ENCODE peak calls at places on chromosomes 1 and 21, in ten cellular contexts. B, G, F, Q, S, H, Z, P, L and W are unnamed samples.

GRCh38 chr21:37562920-37563640 is 196.5 kb downstream of the DYRK1A start:
- DNase-seq in B (no peak), Q (no peak), L (no peak), P (no peak), F (no peak), G (peak; percentile 59), Z (peak; percentile 48), S (no peak), H (peak; percentile 71), W (no peak)

GRCh38 chr1:188670837-188671236 is 1806.8 kb downstream of the BRINP3 start:
- DNase-seq in G (no peak), H (no peak), S (peak; percentile 35), L (no peak), Z (no peak), P (no peak), Q (no peak), B (no peak), F (no peak), W (no peak)

GRCh38 chr1:118785246-118785645 is 202.9 kb downstream of the TBX15 start:
- DNase-seq in Q (no peak), B (no peak), H (no peak), F (no peak), G (no peak), S (no peak), Z (peak; percentile 26), L (no peak), P (peak; percentile 16), W (peak; percentile 39)

GRCh38 chr1:165630629-165631402 is at the start of gene MGST3:
- DNase-seq in Z (peak; percentile 97), H (peak; percentile 97), Q (peak; percentile 91), S (peak; percentile 98), L (peak; percentile 95), G (peak; percentile 97), P (peak; percentile 96), B (peak; percentile 86), F (peak; percentile 94), W (peak; percentile 97)

GRCh38 chr1:162475089-162475488 is 22.5 kb upstream of the UHMK1 start:
- DNase-seq in L (no peak), P (no peak), G (no peak), H (no peak), F (no peak), Q (no peak), S (no peak), B (no peak), Z (no peak), W (no peak)

GRCh38 chr21:31892686-31893085 is 19.9 kb downstream of the HUNK start:
- DNase-seq in F (no peak), Z (no peak), G (no peak), H (no peak), P (no peak), S (no peak), B (no peak), L (no peak), Q (no peak), W (no peak)

GRCh38 chr1:67339623-67340343 is 32.1 kb downstream of the IL12RB2 start:
- DNase-seq in F (no peak), S (peak; percentile 23), G (no peak), Q (no peak), Z (no peak), B (no peak), L (peak; percentile 53), H (no peak), P (peak; percentile 70), W (peak; percentile 83)

GRCh38 chr1:152957561-152957960 is 10.6 kb downstream of the SPRR5 start:
- DNase-seq in Q (no peak), G (no peak), B (no peak), P (no peak), Z (no peak), F (no peak), H (no peak), L (no peak), S (no peak), W (no peak)

GRCh38 chr21:44519346-44520325 is 20.4 kb downstream of the KRTAP10-1 start:
- DNase-seq in Q (no peak), L (no peak), P (no peak), G (peak; percentile 29), F (no peak), Z (no peak), S (no peak), H (no peak), B (no peak), W (no peak)

GRCh38 chr1:85303440-85304162 is 27.2 kb upstream of the BCL10 start:
- DNase-seq in S (no peak), B (no peak), P (no peak), L (no peak), F (no peak), Q (no peak), Z (no peak), G (no peak), H (no peak), W (no peak)

GRCh38 chr1:212669102-212669501 is 30.5 kb downstream of the BATF3 start:
- DNase-seq in L (no peak), P (peak; percentile 37), H (no peak), Q (no peak), Z (no peak), S (no peak), B (no peak), G (no peak), F (no peak), W (peak; percentile 47)

GRCh38 chr1:24009406-24009805 is 29.3 kb upstream of the SRSF10 start:
- DNase-seq in H (no peak), Z (no peak), G (no peak), L (no peak), P (peak; percentile 83), S (peak; percentile 46), F (no peak), Q (no peak), B (no peak), W (no peak)

GRCh38 chr1:23357112-23357908 is 12.3 kb downstream of the ZNF436 start:
- DNase-seq in G (no peak), B (no peak), Q (no peak), H (no peak), F (no peak), S (no peak), P (no peak), Z (no peak), L (no peak), W (peak; percentile 69)

GRCh38 chr1:243964915-243965314 is 86.2 kb upstream of the ZBTB18 start:
- DNase-seq in S (no peak), Z (no peak), F (no peak), P (no peak), G (no peak), L (no peak), Q (no peak), B (no peak), H (no peak), W (no peak)

GRCh38 chr21:31730687-31731111 is 1.2 kb downstream of the SCAF4 start:
- DNase-seq in B (no peak), L (no peak), Z (no peak), S (no peak), F (no peak), P (no peak), G (no peak), H (no peak), Q (no peak), W (no peak)

GRCh38 chr21:42336065-42336464 is 14.7 kb downstream of the TFF2 start:
- DNase-seq in G (no peak), Q (no peak), H (peak; percentile 15), L (no peak), Z (no peak), B (no peak), P (no peak), S (no peak), F (no peak), W (no peak)

GRCh38 chr1:106861110-106861509 is 195.4 kb upstream of the PRMT6 start:
- DNase-seq in P (no peak), G (no peak), Z (no peak), L (no peak), H (no peak), B (no peak), F (no peak), Q (no peak), S (no peak), W (no peak)

GRCh38 chr1:40911105-40911504 is 48.9 kb upstream of the CITED4 start:
- DNase-seq in Q (no peak), S (no peak), L (no peak), F (no peak), H (no peak), B (no peak), G (no peak), P (no peak), Z (no peak), W (no peak)

GRCh38 chr1:165549908-165550480 is 6.2 kb downstream of the LRRC52 start:
- DNase-seq in B (no peak), F (no peak), H (no peak), L (no peak), P (no peak), Q (no peak), S (no peak), Z (no peak), G (no peak), W (no peak)

GRCh38 chr1:109134423-109134822 is 20.5 kb downstream of the ELAPOR1 start:
- DNase-seq in L (no peak), G (no peak), F (no peak), Z (no peak), B (no peak), S (peak; percentile 67), P (no peak), Q (no peak), H (no peak), W (no peak)

GRCh38 chr1:46456411-46456963 is 33.1 kb upstream of the DMBX1 start:
- DNase-seq in Q (no peak), S (no peak), H (no peak), G (no peak), B (no peak), Z (no peak), L (no peak), P (peak; percentile 13), F (no peak), W (no peak)

GRCh38 chr1:203726417-203726867 is 38.5 kb upstream of the LAX1 start:
- DNase-seq in S (peak; percentile 19), F (no peak), Q (no peak), B (no peak), H (no peak), Z (no peak), L (no peak), G (no peak), P (no peak), W (peak; percentile 34)

GRCh38 chr1:36400825-36401601 is 3.3 kb upstream of the LSM10 start:
- DNase-seq in L (peak; percentile 37), Z (peak; percentile 84), H (peak; percentile 87), S (peak; percentile 97), F (peak; percentile 80), P (no peak), G (peak; percentile 88), B (peak; percentile 68), Q (peak; percentile 59), W (no peak)

GRCh38 chr1:75124510-75124909 is 9.7 kb upstream of the LHX8 start:
- DNase-seq in P (no peak), Z (no peak), B (no peak), H (peak; percentile 42), S (no peak), F (no peak), Q (no peak), G (no peak), L (no peak), W (no peak)

GRCh38 chr1:219179293-219179692 is 5.6 kb downstream of the LYPLAL1 start:
- DNase-seq in B (no peak), G (no peak), Z (no peak), L (no peak), S (no peak), P (no peak), H (no peak), F (no peak), Q (no peak), W (no peak)

GRCh38 chr21:41387824-41388223 is 26.0 kb downstream of the MX2 start:
- DNase-seq in F (no peak), H (no peak), P (no peak), Z (no peak), Q (no peak), L (no peak), S (no peak), G (no peak), B (no peak), W (no peak)

GRCh38 chr1:169694304-169694703 is 17.1 kb downstream of the SELL start:
- DNase-seq in S (no peak), H (no peak), L (no peak), F (no peak), Q (no peak), P (no peak), G (no peak), B (no peak), Z (no peak), W (no peak)

GRCh38 chr1:160045653-160046052 is 13.9 kb upstream of the PIGM start:
- DNase-seq in L (no peak), H (no peak), Z (no peak), Q (no peak), B (no peak), P (no peak), F (no peak), G (no peak), S (no peak), W (no peak)